ENCODE peak calls at places on chromosomes 2 and 18, in seven cellular contexts. O is epithelial cell of esophagus, F is PC-9, K is mammary epithelial cell, M is AG04450, T is choroid plexus epithelial cell, B is K562. C is an unnamed sample.

GRCh38 chr2:226797289-226797988 is 2.2 kb downstream of the IRS1 start:
- DNase-seq in O (no peak), F (no peak), K (no peak), M (no peak), T (peak), B (no peak), C (peak)

GRCh38 chr18:39772155-39772919 is 2182.7 kb upstream of the PIK3C3 start:
- DNase-seq in O (peak), F (no peak), K (no peak), M (no peak), T (peak), B (no peak), C (no peak)

GRCh38 chr2:137947714-137948336 is 16.4 kb upstream of the HNMT start:
- DNase-seq in O (peak), F (peak), K (peak), M (no peak), T (peak), B (peak), C (peak)

GRCh38 chr2:207073791-207074678 is 91.7 kb downstream of the KLF7 start:
- DNase-seq in O (no peak), F (no peak), K (no peak), M (no peak), T (peak), B (no peak), C (peak)

GRCh38 chr2:38535745-38536506 is 66.8 kb downstream of the HNRNPLL start:
- DNase-seq in O (peak), F (peak), K (peak), M (no peak), T (peak), B (peak), C (peak)

GRCh38 chr2:128978155-128978707 is 659.6 kb upstream of the HS6ST1 start:
- DNase-seq in O (peak), F (no peak), K (peak), M (no peak), T (no peak), B (no peak), C (no peak)

GRCh38 chr2:120788349-120788700 is 52.7 kb downstream of the GLI2 start:
- DNase-seq in O (no peak), F (no peak), K (no peak), M (no peak), T (no peak), B (no peak), C (no peak)

GRCh38 chr2:164009801-164010337 is 274.1 kb upstream of the FIGN start:
- DNase-seq in O (no peak), F (no peak), K (no peak), M (no peak), T (no peak), B (no peak), C (no peak)

GRCh38 chr18:36688020-36688965 is 140.5 kb downstream of the TPGS2 start:
- DNase-seq in O (peak), F (peak), K (peak), M (peak), T (peak), B (peak), C (peak)

GRCh38 chr18:3110034-3110752 is 97.2 kb upstream of the LPIN2 start:
- DNase-seq in O (no peak), F (no peak), K (no peak), M (no peak), T (no peak), B (no peak), C (no peak)

GRCh38 chr2:84727315-84727714 is 153.6 kb downstream of the TRABD2A start:
- DNase-seq in O (no peak), F (no peak), K (no peak), M (no peak), T (no peak), B (no peak), C (no peak)

GRCh38 chr2:60383421-60384117 is 169.9 kb downstream of the BCL11A start:
- DNase-seq in O (peak), F (no peak), K (no peak), M (no peak), T (no peak), B (no peak), C (no peak)

GRCh38 chr2:27921880-27922589 is 31.5 kb downstream of the BABAM2 start:
- DNase-seq in O (no peak), F (no peak), K (no peak), M (no peak), T (no peak), B (no peak), C (no peak)

GRCh38 chr2:130755234-130756040 is at the start of gene AMER3:
- DNase-seq in O (no peak), F (no peak), K (no peak), M (no peak), T (no peak), B (no peak), C (no peak)

GRCh38 chr2:25131253-25131566 is 37.2 kb downstream of the POMC start:
- DNase-seq in O (no peak), F (no peak), K (no peak), M (no peak), T (no peak), B (no peak), C (no peak)

GRCh38 chr18:34322365-34323289 is 97.9 kb upstream of the NOL4 start:
- DNase-seq in O (peak), F (peak), K (peak), M (peak), T (peak), B (no peak), C (peak)

GRCh38 chr2:173571021-173571821 is 216.5 kb downstream of the CDCA7 start:
- DNase-seq in O (peak), F (peak), K (peak), M (no peak), T (peak), B (peak), C (peak)

GRCh38 chr2:119523959-119524694 is at the start of gene SCTR:
- DNase-seq in O (no peak), F (no peak), K (no peak), M (no peak), T (no peak), B (no peak), C (no peak)

GRCh38 chr18:43398601-43399000 is 121.3 kb upstream of the SYT4 start:
- DNase-seq in O (peak), F (no peak), K (peak), M (no peak), T (no peak), B (no peak), C (no peak)
- TF ChIP-seq CTCF in O (no peak), F (no peak), K (no peak), M (no peak), T (no peak), B (no peak), C (no peak)

GRCh38 chr2:239275871-239276812 is 124.7 kb downstream of the HDAC4 start:
- DNase-seq in O (no peak), F (no peak), K (no peak), M (no peak), T (no peak), B (no peak), C (peak)
- H3K4me3 ChIP-seq in O (no peak), F (no peak), K (no peak), M (no peak), T (no peak), B (peak), C (peak)

GRCh38 chr2:141940709-141941108 is 190.1 kb downstream of the LRP1B start:
- DNase-seq in O (no peak), F (no peak), K (no peak), M (no peak), T (no peak), B (no peak), C (no peak)

GRCh38 chr2:141941224-141941714 is 189.5 kb downstream of the LRP1B start:
- DNase-seq in O (no peak), F (no peak), K (no peak), M (no peak), T (no peak), B (no peak), C (no peak)

GRCh38 chr2:141947715-141948114 is 183.1 kb downstream of the LRP1B start:
- DNase-seq in O (no peak), F (no peak), K (no peak), M (no peak), T (no peak), B (no peak), C (no peak)

GRCh38 chr2:141946016-141946415 is 184.8 kb downstream of the LRP1B start:
- DNase-seq in O (no peak), F (no peak), K (no peak), M (no peak), T (no peak), B (no peak), C (no peak)

GRCh38 chr2:141942006-141942789 is 188.6 kb downstream of the LRP1B start:
- DNase-seq in O (no peak), F (no peak), K (no peak), M (no peak), T (no peak), B (no peak), C (no peak)
- TF ChIP-seq CTCF in O (peak), F (peak), K (peak), M (peak), T (peak), B (no peak), C (peak)

GRCh38 chr2:175595139-175595538 is 406.9 kb downstream of the LNPK start:
- DNase-seq in O (no peak), F (no peak), K (no peak), M (no peak), T (no peak), B (peak), C (no peak)
- H3K4me3 ChIP-seq in O (no peak), F (no peak), K (no peak), M (no peak), T (no peak), B (no peak), C (no peak)

DNA sequence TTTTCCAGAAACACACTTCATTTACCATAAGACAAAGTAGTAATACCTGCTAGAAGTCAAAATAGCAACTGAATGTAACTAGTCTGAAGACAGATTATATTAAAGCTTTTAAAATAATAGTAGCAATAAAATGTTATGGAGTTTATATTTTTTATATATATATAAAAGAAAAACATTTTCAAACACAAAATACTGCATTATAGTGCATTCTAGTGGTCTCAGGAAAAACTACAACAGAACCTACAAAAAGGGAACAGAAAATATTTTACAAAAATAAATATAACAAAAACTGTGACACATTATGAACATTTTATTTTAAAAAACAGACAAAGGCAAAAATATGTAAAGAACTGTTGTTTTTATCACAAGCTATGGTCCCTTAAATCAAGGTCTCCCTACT is 48.0 kb downstream of the STRN start:
- DNase-seq in O (no peak), F (no peak), K (no peak), M (no peak), T (peak), B (no peak), C (no peak)
- TF ChIP-seq CTCF in O (peak), F (peak), K (no peak), M (peak), T (peak), B (peak), C (peak)

GRCh38 chr18:26356045-26356785 is 130.0 kb downstream of the TAF4B start:
- DNase-seq in O (no peak), F (no peak), K (no peak), M (no peak), T (no peak), B (no peak), C (no peak)
- H3K4me3 ChIP-seq in O (no peak), F (no peak), K (no peak), M (no peak), T (no peak), B (no peak), C (no peak)

C was measured in AG10803.